ENCODE peak calls at places on chromosome X, in nine cellular contexts. R is cardiac fibroblast, V is hepatocyte, G is kidney, O is K562, E is fibroblast of lung, W is tibial artery, P is astrocyte of the spinal cord, I is ovary. K is an unnamed sample.

GRCh38 chrX:20456971-20457370 is 190.3 kb upstream of the RPS6KA3 start:
- DNase-seq in V (no peak), R (no peak), E (no peak), O (no peak), G (no peak), P (no peak), W (no peak), I (no peak), K (no peak)

GRCh38 chrX:17291998-17292658 is 82.9 kb upstream of the NHS start:
- DNase-seq in P (no peak), O (no peak), G (no peak), E (peak), R (no peak), W (peak), V (peak), I (no peak), K (no peak)

GRCh38 chrX:74535211-74535621 is 79.2 kb downstream of the RLIM start:
- DNase-seq in V (peak), W (peak), P (peak), I (no peak), E (peak), G (no peak), R (peak), O (peak), K (peak)

GRCh38 chrX:124435616-124436015 is 89.3 kb downstream of the SH2D1A start:
- DNase-seq in R (no peak), P (no peak), V (no peak), G (no peak), I (no peak), O (no peak), W (no peak), E (no peak), K (no peak)

GRCh38 chrX:39703307-39703706 is 394.5 kb downstream of the BCOR start:
- DNase-seq in W (no peak), V (no peak), I (no peak), R (no peak), E (no peak), P (no peak), O (no peak), G (no peak), K (no peak)

GRCh38 chrX:46574941-46575381 is 1.4 kb downstream of the CHST7 start:
- DNase-seq in W (no peak), G (no peak), V (peak), O (no peak), E (no peak), I (peak), R (no peak), P (no peak), K (peak)

GRCh38 chrX:19888419-19888879 is 1.0 kb upstream of the SH3KBP1 start:
- DNase-seq in G (no peak), I (no peak), R (peak), W (peak), O (peak), V (peak), P (peak), E (peak), K (peak)

GRCh38 chrX:25028726-25029125 is 13.0 kb upstream of the ARX start:
- DNase-seq in O (no peak), R (peak), E (peak), W (no peak), P (peak), V (no peak), I (no peak), G (no peak), K (no peak)

GRCh38 chrX:989959-990510 is 222.4 kb downstream of the CRLF2 start:
- DNase-seq in V (peak), P (peak), O (peak), W (no peak), G (peak), I (peak), E (peak), R (peak), K (peak)

GRCh38 chrX:49077941-49078340 is 1.7 kb downstream of the WDR45 start:
- DNase-seq in W (no peak), E (no peak), V (no peak), P (no peak), I (no peak), G (no peak), O (no peak), R (no peak), K (no peak)

GRCh38 chrX:15215366-15215765 is 54.5 kb downstream of the ASB9 start:
- DNase-seq in R (no peak), G (no peak), I (no peak), V (no peak), P (no peak), W (no peak), E (no peak), O (no peak), K (no peak)

GRCh38 chrX:140163376-140164159 is 198.2 kb upstream of the CXorf66 start:
- DNase-seq in R (peak), E (peak), V (no peak), G (no peak), O (no peak), P (peak), W (no peak), I (no peak), K (peak)

GRCh38 chrX:49073641-49074575 is at the start of gene PRAF2:
- DNase-seq in P (peak), G (peak), W (peak), E (peak), R (peak), V (peak), O (no peak), I (peak), K (peak)

GRCh38 chrX:25001808-25002657 is 13.7 kb downstream of the ARX start:
- DNase-seq in O (no peak), R (no peak), I (peak), E (no peak), G (no peak), V (peak), W (no peak), P (no peak), K (no peak)

GRCh38 chrX:30275498-30275897 is 28.6 kb downstream of the MAGEB1 start:
- DNase-seq in I (no peak), W (no peak), O (peak), R (peak), P (peak), V (no peak), E (peak), G (no peak), K (peak)

GRCh38 chrX:101677028-101677427 is 17.4 kb upstream of the ARMCX2 start:
- DNase-seq in P (no peak), W (no peak), G (no peak), I (no peak), E (no peak), R (no peak), V (no peak), O (no peak), K (no peak)

GRCh38 chrX:34560180-34560579 is 96.9 kb downstream of the TMEM47 start:
- DNase-seq in V (no peak), E (no peak), I (no peak), R (no peak), G (no peak), W (no peak), O (no peak), P (no peak), K (no peak)

GRCh38 chrX:34559325-34559724 is 97.8 kb downstream of the TMEM47 start:
- DNase-seq in G (no peak), E (peak), P (peak), W (no peak), R (peak), I (no peak), V (peak), O (no peak), K (no peak)

GRCh38 chrX:34563061-34563460 is 94.0 kb downstream of the TMEM47 start:
- DNase-seq in E (no peak), O (no peak), I (no peak), G (no peak), P (no peak), W (no peak), R (no peak), V (no peak), K (no peak)

GRCh38 chrX:34563809-34564208 is 93.3 kb downstream of the TMEM47 start:
- DNase-seq in W (no peak), G (no peak), P (no peak), V (no peak), E (no peak), I (no peak), R (peak), O (no peak), K (no peak)

GRCh38 chrX:34562006-34562405 is 95.1 kb downstream of the TMEM47 start:
- DNase-seq in G (no peak), V (no peak), I (no peak), R (peak), O (no peak), E (no peak), W (no peak), P (no peak), K (no peak)
- H3K4me3 ChIP-seq in G (no peak), V (no peak), I (no peak), R (no peak), O (no peak), E (no peak), W (no peak), P (no peak), K (no peak)

GRCh38 chrX:153634832-153635231 is 12.2 kb upstream of the DUSP9 start:
- DNase-seq in E (no peak), V (peak), O (no peak), R (no peak), I (peak), W (no peak), G (peak), P (no peak), K (no peak)
- H3K4me3 ChIP-seq in E (no peak), V (no peak), O (no peak), R (no peak), I (no peak), W (no peak), G (no peak), P (no peak), K (no peak)

GRCh38 chrX:5648941-5649568 is 579.6 kb downstream of the NLGN4X start:
- DNase-seq in W (no peak), G (no peak), O (no peak), I (no peak), E (no peak), R (no peak), P (no peak), V (no peak), K (no peak)

GRCh38 chrX:5646818-5647217 is 581.8 kb downstream of the NLGN4X start:
- DNase-seq in W (no peak), G (no peak), O (no peak), E (no peak), V (no peak), R (no peak), P (no peak), I (no peak), K (no peak)

GRCh38 chrX:5644786-5645185 is 583.9 kb downstream of the NLGN4X start:
- DNase-seq in R (no peak), W (no peak), G (no peak), O (no peak), V (no peak), I (no peak), E (no peak), P (no peak), K (no peak)
- H3K4me3 ChIP-seq in R (no peak), W (no peak), G (no peak), O (no peak), V (no peak), I (no peak), E (no peak), P (no peak), K (no peak)

GRCh38 chrX:153412746-153413720 is 1.8 kb downstream of the ZFP92 start:
- DNase-seq in W (no peak), I (no peak), G (no peak), R (no peak), P (no peak), E (peak), V (no peak), O (no peak), K (no peak)

GRCh38 chrX:153410888-153411254 is 401 bp upstream of the ZFP92 start:
- DNase-seq in W (no peak), R (no peak), V (no peak), O (no peak), E (no peak), G (no peak), I (no peak), P (no peak), K (no peak)

GRCh38 chrX:153413731-153414130 is 2.5 kb downstream of the ZFP92 start:
- DNase-seq in E (no peak), G (no peak), O (no peak), P (no peak), W (no peak), R (no peak), V (no peak), I (no peak), K (no peak)

GRCh38 chrX:153411255-153411987 is at the start of gene ZFP92:
- DNase-seq in I (peak), V (peak), R (no peak), P (no peak), W (no peak), G (no peak), O (peak), E (no peak), K (peak)

DNA sequence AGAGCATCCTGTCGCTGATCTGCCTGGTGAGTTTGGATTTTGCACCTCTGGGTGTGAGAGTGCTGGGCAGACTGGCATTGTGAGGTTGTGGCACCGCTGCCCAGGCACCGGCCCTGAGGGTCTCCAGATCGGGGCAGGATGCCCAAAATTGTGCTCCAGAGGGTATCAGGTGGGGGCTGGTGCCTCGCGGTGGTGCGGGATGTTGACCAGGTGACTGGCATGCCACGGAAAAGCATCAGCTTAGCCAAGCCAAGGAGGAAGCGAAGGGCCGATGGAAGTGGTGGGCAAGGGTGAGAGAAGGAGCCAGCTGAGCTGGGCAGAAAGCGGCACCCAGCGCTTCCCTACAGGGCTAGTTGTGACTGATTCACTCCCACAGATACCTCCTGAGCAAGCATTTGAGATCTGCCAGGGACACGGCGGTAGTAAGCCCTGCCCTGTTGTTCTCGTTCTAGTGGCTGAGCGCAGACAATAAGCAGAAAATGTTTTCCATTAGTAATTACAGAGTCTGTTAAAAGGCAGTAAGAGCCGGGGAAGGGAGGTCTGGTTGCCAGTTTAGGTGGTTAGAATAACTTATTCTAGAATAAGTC is 809 bp downstream of the ZFP92 start:
- DNase-seq in I (no peak), G (no peak), E (no peak), R (no peak), P (no peak), O (no peak), V (no peak), W (no peak), K (no peak)
- H3K4me3 ChIP-seq in I (peak), G (peak), E (no peak), R (no peak), P (no peak), O (peak), V (no peak), W (peak), K (no peak)

GRCh38 chrX:8730812-8731578 is 942 bp downstream of the ANOS1 start:
- DNase-seq in O (no peak), G (no peak), E (no peak), V (peak), P (no peak), I (no peak), W (no peak), R (no peak), K (no peak)
- H3K4me3 ChIP-seq in O (no peak), G (peak), E (peak), V (peak), P (peak), I (peak), W (peak), R (no peak), K (peak)

DNA sequence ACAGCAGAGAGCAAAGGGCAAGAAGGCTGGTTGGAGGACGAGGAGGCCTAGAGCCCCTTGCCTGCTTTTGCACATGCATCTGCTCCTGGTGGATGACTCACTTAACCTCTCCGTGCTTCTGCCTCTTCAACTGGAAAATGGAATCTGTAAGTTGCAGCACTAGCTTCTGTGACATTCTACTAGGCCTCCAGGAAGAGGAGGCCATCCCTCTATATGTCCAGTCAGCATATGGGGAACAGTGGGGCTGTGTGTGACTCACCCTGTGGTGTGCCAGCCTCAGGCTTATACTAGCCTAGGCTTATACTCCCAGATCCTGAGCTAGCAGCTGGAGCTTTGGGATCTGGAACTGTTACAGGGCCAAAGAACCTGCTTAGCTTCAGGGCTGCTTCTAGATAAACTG is 36.0 kb downstream of the RTL9 start:
- DNase-seq in E (peak), I (no peak), P (peak), O (peak), W (no peak), R (no peak), V (peak), G (no peak), K (no peak)
- H3K4me3 ChIP-seq in E (no peak), I (no peak), P (no peak), O (no peak), W (no peak), R (no peak), V (no peak), G (no peak), K (no peak)

GRCh38 chrX:85905851-85906250 is 141.5 kb downstream of the CHM start:
- DNase-seq in P (no peak), G (no peak), R (no peak), O (no peak), I (no peak), V (no peak), W (no peak), E (no peak), K (no peak)
- H3K4me3 ChIP-seq in P (no peak), G (no peak), R (no peak), O (no peak), I (no peak), V (no peak), W (no peak), E (no peak), K (no peak)

GRCh38 chrX:105820247-105820646 is 2.1 kb upstream of the NRK start:
- DNase-seq in G (peak), V (no peak), E (no peak), R (no peak), P (no peak), O (no peak), W (no peak), I (no peak), K (no peak)

GRCh38 chrX:105822138-105823091 is at the start of gene NRK:
- DNase-seq in R (peak), O (no peak), P (peak), I (peak), G (peak), V (peak), W (peak), E (peak), K (peak)

GRCh38 chrX:105821471-105822081 is 763 bp upstream of the NRK start:
- DNase-seq in O (no peak), W (no peak), E (peak), I (peak), V (peak), R (peak), G (peak), P (peak), K (peak)

GRCh38 chrX:105829006-105829405 is 6.7 kb downstream of the NRK start:
- DNase-seq in V (no peak), O (no peak), E (peak), W (no peak), I (no peak), P (no peak), G (no peak), R (peak), K (no peak)

GRCh38 chrX:105823092-105823454 is 734 bp downstream of the NRK start:
- DNase-seq in V (no peak), R (peak), I (no peak), P (no peak), O (no peak), W (peak), E (no peak), G (peak), K (no peak)
- H3K4me3 ChIP-seq in V (peak), R (peak), I (peak), P (peak), O (no peak), W (peak), E (peak), G (peak), K (peak)

GRCh38 chrX:152896450-152896849 is 1.4 kb upstream of the ZNF185 start:
- DNase-seq in V (no peak), P (no peak), E (no peak), W (no peak), G (peak), R (peak), O (no peak), I (no peak), K (no peak)

GRCh38 chrX:152895724-152896420 is 2.0 kb upstream of the ZNF185 start:
- DNase-seq in G (peak), I (no peak), R (peak), O (no peak), V (no peak), W (no peak), E (no peak), P (no peak), K (no peak)

GRCh38 chrX:152898442-152898841 is 575 bp downstream of the ZNF185 start:
- DNase-seq in O (no peak), V (no peak), G (peak), W (no peak), P (no peak), I (no peak), R (no peak), E (no peak), K (no peak)

GRCh38 chrX:152899111-152899873 is 1.4 kb downstream of the ZNF185 start:
- DNase-seq in V (no peak), I (no peak), P (no peak), O (no peak), G (peak), R (no peak), E (no peak), W (no peak), K (no peak)

GRCh38 chrX:152897216-152898144 is at the start of gene ZNF185:
- DNase-seq in I (peak), E (no peak), G (peak), V (peak), R (peak), P (peak), O (no peak), W (no peak), K (peak)
- H3K4me3 ChIP-seq in I (peak), E (no peak), G (peak), V (peak), R (peak), P (peak), O (no peak), W (peak), K (peak)

K was measured in cardiac muscle cell.